ENCODE peak calls at places on chromosomes 11 and 22, in six cellular contexts. G is activated CD4-positive, alpha-beta T cell treated with anti-CD3 and anti-CD28 coated beads for 48 hours; N is activated naive CD8-positive, alpha-beta T cell treated with anti-CD3 and anti-CD28 coated beads for 36 hours; I is NCI-H69; K is BJ; H is left cardiac atrium. B is an unnamed sample.

GRCh38 chr22:49535126-49535525 is 292.5 kb downstream of the BRD1 start:
- DNase-seq in K (no peak), N (no peak), G (no peak), H (no peak), I (no peak), B (no peak)

GRCh38 chr11:1742371-1742770 is 8.0 kb downstream of the IFITM10 start:
- DNase-seq in K (no peak), I (no peak), N (no peak), H (no peak), G (no peak), B (no peak)

GRCh38 chr11:95584180-95584579 is 205.4 kb downstream of the FAM76B start:
- DNase-seq in I (no peak), K (no peak), H (no peak), G (no peak), N (no peak), B (no peak)

GRCh38 chr22:50002791-50003190 is 9.8 kb downstream of the IL17REL start:
- DNase-seq in G (no peak), I (no peak), K (no peak), H (no peak), N (no peak), B (no peak)

GRCh38 chr11:110130642-110131238 is 37.5 kb downstream of the ZC3H12C start:
- DNase-seq in N (no peak), G (no peak), H (no peak), I (peak; percentile 100), K (no peak), B (peak; percentile 83)

GRCh38 chr11:31640611-31641010 is 131.0 kb downstream of the ELP4 start:
- DNase-seq in K (no peak), I (peak; percentile 36), H (no peak), G (no peak), N (no peak), B (no peak)

GRCh38 chr11:43825217-43825816 is 55.3 kb upstream of the ALKBH3 start:
- DNase-seq in I (peak; percentile 68), G (peak; percentile 7), H (no peak), N (no peak), K (no peak), B (peak; percentile 53)

GRCh38 chr11:6268811-6269210 is 9.2 kb downstream of the CCKBR start:
- DNase-seq in H (no peak), G (no peak), K (no peak), N (no peak), I (no peak), B (no peak)

GRCh38 chr11:116641561-116642045 is 131.2 kb downstream of the BUD13 start:
- DNase-seq in H (peak; percentile 37), G (peak; percentile 51), N (peak; percentile 24), I (peak; percentile 91), K (no peak), B (peak; percentile 80)

GRCh38 chr11:27912916-27913315 is 195.0 kb downstream of the KIF18A start:
- DNase-seq in G (no peak), I (no peak), N (no peak), H (no peak), K (no peak), B (no peak)

GRCh38 chr22:30249049-30250038 is 2.8 kb upstream of the LIF start:
- DNase-seq in I (no peak), K (no peak), N (no peak), G (no peak), H (peak; percentile 85), B (peak; percentile 83)

GRCh38 chr11:95835768-95836488 is 45.6 kb downstream of the CEP57 start:
- DNase-seq in H (peak; percentile 52), K (peak; percentile 54), G (peak; percentile 66), I (peak; percentile 89), N (peak; percentile 41), B (peak; percentile 89)

GRCh38 chr11:49302360-49302759 is 94.0 kb upstream of the FOLH1 start:
- DNase-seq in G (no peak), N (no peak), I (no peak), K (no peak), H (no peak), B (no peak)

B was measured in left kidney.